ENCODE peak calls at places on chromosomes 3 and 15, in ten cellular contexts. Y, T, D, O, R, G, M, J, C and Q are unnamed samples.
A peak's percentile ranks its signal among the peaks of the same experiment; 100 is the strongest.

GRCh38 chr15:25170113-25170731 is 215.4 kb downstream of the SNRPN start:
- DNase-seq in D (no peak), R (peak; percentile 11), O (no peak), T (peak; percentile 41), Y (no peak), M (no peak), J (no peak), C (peak; percentile 45), G (no peak), Q (no peak)

GRCh38 chr3:107416138-107416537 is 38.9 kb downstream of the CCDC54 start:
- DNase-seq in D (peak; percentile 16), J (peak; percentile 6), T (no peak), G (peak; percentile 43), O (no peak), C (no peak), M (no peak), Y (no peak), R (no peak), Q (no peak)

GRCh38 chr3:48591886-48592518 is 3.1 kb downstream of the COL7A1 start:
- DNase-seq in D (no peak), C (no peak), Y (no peak), T (no peak), J (no peak), R (no peak), G (no peak), O (no peak), M (no peak), Q (no peak)

GRCh38 chr3:129695203-129695602 is 88.7 kb upstream of the PLXND1 start:
- DNase-seq in M (no peak), J (peak; percentile 60), O (no peak), R (no peak), Y (no peak), D (peak; percentile 37), C (no peak), G (no peak), T (no peak), Q (no peak)

GRCh38 chr3:14555835-14556234 is 15.7 kb upstream of the GRIP2 start:
- DNase-seq in T (peak; percentile 71), R (peak; percentile 76), J (no peak), Y (no peak), D (no peak), O (no peak), C (peak; percentile 71), G (no peak), M (no peak), Q (peak; percentile 54)

GRCh38 chr3:185316740-185317407 is 46.1 kb upstream of the MAP3K13 start:
- DNase-seq in G (peak; percentile 40), M (no peak), C (no peak), R (no peak), O (no peak), J (peak; percentile 93), T (no peak), Y (no peak), D (peak; percentile 33), Q (no peak)

GRCh38 chr3:10941972-10942371 is 50.6 kb upstream of the SLC6A1 start:
- DNase-seq in T (no peak), R (peak; percentile 88), D (no peak), M (no peak), G (no peak), O (no peak), Y (no peak), C (peak; percentile 48), J (no peak), Q (peak; percentile 51)

GRCh38 chr15:88894348-88894818 is 961 bp downstream of the HAPLN3 start:
- DNase-seq in C (peak; percentile 76), M (no peak), J (peak; percentile 51), D (no peak), R (peak; percentile 97), T (peak; percentile 83), O (no peak), G (no peak), Y (peak; percentile 52), Q (peak; percentile 96)

GRCh38 chr3:183178833-183179549 is 16.5 kb upstream of the LAMP3 start:
- DNase-seq in O (peak; percentile 60), T (peak; percentile 58), G (peak; percentile 28), C (peak; percentile 73), Y (no peak), J (peak; percentile 69), R (peak; percentile 87), D (no peak), M (no peak), Q (peak; percentile 89)

GRCh38 chr15:44397869-44398268 is 29.6 kb upstream of the CTDSPL2 start:
- DNase-seq in J (no peak), O (no peak), C (no peak), T (no peak), R (no peak), D (peak; percentile 52), Y (no peak), M (no peak), G (no peak), Q (no peak)

GRCh38 chr3:27147215-27147614 is 222.0 kb downstream of the NEK10 start:
- DNase-seq in D (peak; percentile 9), G (no peak), Y (no peak), J (peak; percentile 47), T (no peak), C (no peak), R (no peak), O (no peak), M (no peak), Q (no peak)

GRCh38 chr3:117630885-117631284 is 921.3 kb downstream of the TUSC7 start:
- DNase-seq in O (no peak), J (no peak), G (no peak), R (no peak), D (peak; percentile 35), M (no peak), T (no peak), C (no peak), Y (no peak), Q (no peak)

GRCh38 chr15:89799925-89800500 is 14.6 kb downstream of the ANPEP start:
- DNase-seq in D (no peak), G (no peak), C (peak; percentile 9), Y (no peak), R (no peak), O (no peak), M (no peak), J (no peak), T (peak; percentile 12), Q (no peak)

GRCh38 chr15:63038926-63039673 is 3.4 kb upstream of the TPM1 start:
- DNase-seq in J (peak; percentile 83), G (peak; percentile 82), D (peak; percentile 83), Y (no peak), C (no peak), M (no peak), T (no peak), R (no peak), O (no peak), Q (no peak)